ENCODE peak calls at places on chromosomes 5 and 9, in four cellular contexts. C is nephron progenitor cell; A is effector CD4-positive, alpha-beta T cell; X is A172. U is an unnamed sample.

GRCh38 chr9:116547729-116548426 is 139.2 kb upstream of the TRIM32 start:
- DNase-seq in A (no peak), C (no peak), X (no peak), U (no peak)

GRCh38 chr9:35579130-35579529 is 25.9 kb upstream of the TESK1 start:
- DNase-seq in C (no peak), A (no peak), X (peak; percentile 9), U (no peak)

GRCh38 chr9:23342296-23342695 is 483.7 kb downstream of the ELAVL2 start:
- DNase-seq in X (peak; percentile 54), C (no peak), A (no peak), U (no peak)

GRCh38 chr9:104553261-104553660 is 15.7 kb upstream of the OR13C8 start:
- DNase-seq in C (no peak), X (peak; percentile 37), A (no peak), U (no peak)

GRCh38 chr5:73288803-73289720 is 116.1 kb downstream of the TMEM174 start:
- DNase-seq in A (no peak), X (no peak), C (no peak), U (no peak)

GRCh38 chr5:41925555-41925946 is 470 bp downstream of the FBXO4 start:
- DNase-seq in C (no peak), X (peak; percentile 50), A (no peak), U (peak; percentile 84)

GRCh38 chr9:15136646-15137045 is 170.4 kb downstream of the TTC39B start:
- DNase-seq in C (no peak), X (peak; percentile 42), A (no peak), U (peak; percentile 56)

GRCh38 chr9:118023649-118024048 is 319.4 kb downstream of the TLR4 start:
- DNase-seq in C (no peak), A (no peak), X (no peak), U (no peak)

GRCh38 chr5:90421136-90421535 is 11.6 kb upstream of the CETN3 start:
- DNase-seq in X (peak; percentile 5), A (no peak), C (peak; percentile 17), U (no peak)

GRCh38 chr9:76900884-76901440 is 5.0 kb downstream of the PRUNE2 start:
- DNase-seq in C (no peak), A (no peak), X (no peak), U (no peak)

GRCh38 chr9:109466623-109467590 is 31.2 kb downstream of the PTPN3 start:
- DNase-seq in C (no peak), X (peak; percentile 82), A (no peak), U (peak; percentile 12)

U was measured in RKO.